ENCODE peak calls at places on chromosomes 16 and 17, in four cellular contexts. Q is HepG2, R is HCT116, B is K562. K is an unnamed sample. For H3K4me1, the result is how much of the 10 kb centered on the place peaks cover.

GRCh38 chr16:375927-376816 is 5.6 kb downstream of the PGAP6 start:
- DNase-seq in Q (no peak), R (no peak), B (no peak), K (no peak)

GRCh38 chr17:17882182-17882581 is 45.4 kb upstream of the SREBF1 start:
- DNase-seq in Q (no peak), R (no peak), B (no peak), K (no peak)

GRCh38 chr17:36849871-36850348 is 87.4 kb upstream of the LHX1 start:
- DNase-seq in Q (no peak), R (peak), B (peak), K (no peak)

GRCh38 chr17:6912110-6913051 is 80.9 kb upstream of the TEKT1 start:
- DNase-seq in Q (no peak), R (no peak), B (no peak), K (no peak)

GRCh38 chr17:61510237-61510636 is 58.0 kb downstream of the TBX4 start:
- DNase-seq in Q (no peak), R (no peak), B (no peak), K (no peak)

GRCh38 chr17:76539631-76540271 is at the start of gene PRCD:
- DNase-seq in Q (no peak), R (no peak), B (no peak), K (no peak)

GRCh38 chr16:85640254-85640558 is 27.1 kb downstream of the GSE1 start:
- DNase-seq in Q (no peak), R (no peak), B (no peak), K (no peak)

GRCh38 chr16:12773216-12773615 is 30.5 kb downstream of the CPPED1 start:
- DNase-seq in Q (no peak), R (no peak), B (no peak), K (no peak)

GRCh38 chr17:40993856-40994255 is at the start of gene KRTAP3-3:
- DNase-seq in Q (no peak), R (no peak), B (no peak), K (no peak)

GRCh38 chr16:66380421-66380820 is 13.9 kb downstream of the CDH5 start:
- DNase-seq in Q (no peak), R (no peak), B (no peak), K (no peak)

GRCh38 chr17:49996495-49997255 is 1.7 kb upstream of the DLX3 start:
- DNase-seq in Q (no peak), R (no peak), B (peak), K (no peak)

GRCh38 chr17:4178651-4179050 is 35.7 kb downstream of the CYB5D2 start:
- DNase-seq in Q (no peak), R (no peak), B (no peak), K (no peak)

GRCh38 chr16:19011169-19011731 is 27.5 kb downstream of the TMC7 start:
- DNase-seq in Q (peak), R (no peak), B (no peak), K (no peak)

GRCh38 chr17:10743316-10744009 is 13.6 kb upstream of the TMEM220 start:
- DNase-seq in Q (no peak), R (no peak), B (no peak), K (no peak)

GRCh38 chr17:32831627-32832243 is 45.2 kb downstream of the MYO1D start:
- DNase-seq in Q (no peak), R (no peak), B (no peak), K (no peak)

DNA sequence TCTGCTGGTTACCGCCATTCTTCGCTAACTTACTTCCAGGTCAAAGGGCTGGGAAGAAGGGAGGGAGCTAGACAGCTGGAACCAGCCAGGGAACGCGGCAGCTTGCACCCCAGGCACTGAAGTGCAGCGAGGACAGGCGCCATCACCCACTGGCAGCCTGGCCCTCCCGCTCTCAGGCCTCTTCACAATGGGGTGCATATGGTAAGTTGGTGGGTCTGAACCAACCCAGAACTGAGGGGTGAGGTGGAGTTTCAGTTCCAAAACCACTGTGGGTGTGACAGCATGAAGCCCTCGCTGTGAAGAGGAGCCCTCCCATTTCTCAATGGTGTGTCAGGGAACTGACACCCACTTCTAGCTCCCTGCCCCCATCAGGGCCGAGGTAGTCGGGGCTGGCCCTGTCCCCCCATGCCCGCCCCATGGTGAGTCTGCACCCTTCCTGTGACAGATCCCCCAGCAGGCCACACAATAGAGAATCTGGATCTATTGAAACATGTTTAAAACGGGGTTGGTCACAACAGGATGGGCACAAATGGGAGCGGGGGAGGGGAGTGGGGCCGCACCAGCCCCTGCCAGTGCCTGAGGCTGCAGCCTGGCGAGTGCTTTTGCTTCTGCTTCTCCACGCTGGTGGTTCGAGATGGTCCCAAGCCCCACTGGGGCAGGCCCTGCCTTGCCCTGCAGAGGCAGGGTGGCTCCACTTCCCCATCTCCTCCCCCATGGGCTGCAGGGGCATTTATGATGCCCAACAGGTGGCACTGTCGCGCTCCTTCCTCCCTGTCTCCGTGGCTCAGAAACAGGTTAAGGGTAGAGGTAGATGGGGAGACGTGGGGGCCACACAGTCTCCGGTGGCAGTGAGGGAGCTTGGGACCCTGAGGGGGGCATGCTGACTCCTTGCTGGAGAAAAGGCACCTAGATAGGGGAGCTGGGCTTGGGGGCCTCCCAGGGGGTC is 2.3 kb downstream of the LIMD2 start:
- DNase-seq in Q (peak), R (peak), B (peak), K (no peak)
- TF ChIP-seq POLR2AphosphoS5 in Q (no peak), R (peak), B (no peak), K (peak)

DNA sequence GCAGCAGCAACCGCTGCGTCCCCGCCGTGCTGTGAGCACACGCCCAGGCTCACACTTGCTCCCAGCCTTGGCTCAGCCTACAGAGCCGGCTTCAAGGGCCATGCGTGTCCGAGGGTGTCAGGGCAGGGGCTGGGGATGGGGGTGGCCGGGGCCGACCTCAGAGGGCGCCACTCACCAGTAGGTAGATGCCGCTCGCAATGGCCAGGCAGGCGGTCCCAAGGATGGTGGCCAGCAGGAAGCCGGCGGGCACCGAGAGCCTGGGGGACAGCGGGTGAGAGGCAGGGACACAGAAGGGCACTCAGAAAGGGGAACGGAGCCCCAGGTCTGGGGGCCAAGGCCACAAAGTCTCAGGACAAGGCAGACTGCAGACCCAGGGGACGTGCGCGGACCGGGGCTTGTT is 4.9 kb downstream of the CYBA start:
- DNase-seq in Q (no peak), R (no peak), B (no peak), K (no peak)
- H3K4me1 ChIP-seq in Q (under half), R (under half), B (half or more), K (under half)

GRCh38 chr17:67711916-67712315 is 5.8 kb upstream of the NOL11 start:
- DNase-seq in Q (no peak), R (no peak), B (no peak), K (no peak)

GRCh38 chr17:67712375-67712774 is 5.4 kb upstream of the NOL11 start:
- DNase-seq in Q (no peak), R (no peak), B (no peak), K (no peak)

GRCh38 chr17:67713169-67713568 is 4.6 kb upstream of the NOL11 start:
- DNase-seq in Q (no peak), R (no peak), B (no peak), K (no peak)

GRCh38 chr17:67708378-67708777 is 9.4 kb upstream of the NOL11 start:
- DNase-seq in Q (no peak), R (no peak), B (peak), K (peak)

GRCh38 chr17:67707442-67707841 is 10.3 kb upstream of the NOL11 start:
- DNase-seq in Q (no peak), R (no peak), B (no peak), K (no peak)
- H2AFZ ChIP-seq in Q (no peak), R (no peak), B (no peak), K (no peak)

DNA sequence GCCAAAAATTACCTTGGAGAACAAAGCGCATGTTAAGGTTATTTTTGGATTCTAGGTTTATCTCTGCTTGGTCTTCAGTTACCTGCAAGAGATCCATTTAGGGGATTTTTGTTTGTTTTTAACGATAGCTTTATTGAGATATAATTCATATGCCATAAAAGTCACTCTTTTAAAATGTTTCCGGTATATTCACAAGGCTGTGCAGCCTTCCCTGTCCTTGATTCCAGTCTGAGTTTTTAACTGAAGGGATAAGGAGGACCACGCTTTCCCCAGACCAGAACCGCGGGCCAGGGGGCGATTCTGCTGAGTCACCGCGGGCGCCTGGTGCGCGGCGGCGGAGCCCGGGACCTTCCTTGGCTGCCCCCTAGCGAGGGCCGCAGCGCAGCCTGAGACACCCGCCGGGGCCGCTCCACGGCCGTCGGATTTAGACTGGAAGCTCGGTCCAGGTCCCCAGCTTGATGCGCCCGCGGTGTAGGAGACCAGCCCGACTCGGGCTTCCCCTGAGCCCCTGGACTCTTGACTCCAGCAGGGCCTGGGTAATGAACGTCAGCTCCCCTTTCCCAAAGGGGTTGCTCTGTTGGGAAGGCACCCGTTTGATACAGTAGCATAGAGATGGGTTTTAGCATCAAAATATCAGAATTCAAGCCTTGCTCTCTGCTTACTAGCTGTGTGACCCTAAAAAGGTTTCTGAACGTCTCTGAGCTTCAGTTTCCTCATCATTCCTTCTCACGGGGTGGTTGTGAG is 50.0 kb upstream of the STH start:
- DNase-seq in Q (peak), R (peak), B (peak), K (peak)
- TF ChIP-seq POLR2AphosphoS5 in Q (no peak), R (peak), B (no peak), K (no peak)

GRCh38 chr16:46842192-46842895 is 11.4 kb upstream of the C16orf87 start:
- DNase-seq in Q (no peak), R (no peak), B (no peak), K (no peak)
- H3K4me1 ChIP-seq in Q (under half), R (under half), B (under half), K (under half)

DNA sequence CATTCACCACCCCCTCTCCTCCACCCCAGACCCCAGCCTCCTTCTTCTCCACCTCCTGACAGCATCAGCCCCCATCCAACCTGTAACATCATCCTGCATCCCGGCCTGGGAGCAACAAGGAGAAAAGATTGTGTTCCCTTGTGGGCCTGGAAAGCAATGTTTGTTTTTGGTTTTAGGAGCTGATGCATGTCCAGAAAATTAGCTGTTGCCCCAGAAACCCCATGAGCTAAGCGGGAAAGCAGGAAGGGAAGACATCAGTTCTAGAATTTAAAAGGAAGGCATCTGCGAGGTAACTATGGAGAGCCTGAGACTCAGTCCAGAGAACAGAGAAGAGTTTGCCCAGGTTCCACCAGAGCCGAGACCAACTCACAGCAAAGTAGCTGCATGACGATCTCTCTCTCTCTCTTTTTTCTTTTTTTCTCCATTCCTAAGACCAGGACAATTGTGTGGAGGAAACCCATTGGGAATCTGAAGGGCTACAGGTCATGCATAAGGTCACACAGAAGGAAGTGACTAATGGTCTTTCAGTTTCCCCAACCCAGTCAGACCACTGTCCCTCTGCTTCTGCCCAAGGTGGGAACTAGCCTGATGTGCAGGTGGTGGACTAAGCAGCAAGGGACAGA is 124.4 kb downstream of the SLC39A11 start:
- DNase-seq in Q (no peak), R (no peak), B (no peak), K (no peak)
- H2AFZ ChIP-seq in Q (no peak), R (no peak), B (no peak), K (no peak)

K was measured in H1.